ENCODE peak calls at places on chromosome 15, in eight cellular contexts. One of them, this sample, is unnamed.

GRCh38 chr15:39594056-39594763 is 13.3 kb downstream of the THBS1 start:
- DNase-seq in breast epithelium: no peak
- DNase-seq in CD4-positive, CD25-positive, alpha-beta regulatory T cell: no peak
- DNase-seq in prostate gland: no peak
- DNase-seq in dorsolateral prefrontal cortex: no peak
- DNase-seq in pancreas: no peak
- DNase-seq in heart right ventricle: no peak
- DNase-seq in PC-9: no peak
- DNase-seq in this sample: no peak

GRCh38 chr15:101781927-101782326 is 21.4 kb upstream of the OR4F6 start:
- DNase-seq in PC-9: no peak
- DNase-seq in dorsolateral prefrontal cortex: no peak
- DNase-seq in pancreas: no peak
- DNase-seq in prostate gland: no peak
- DNase-seq in heart right ventricle: no peak
- DNase-seq in breast epithelium: no peak
- DNase-seq in CD4-positive, CD25-positive, alpha-beta regulatory T cell: no peak
- DNase-seq in this sample: no peak

GRCh38 chr15:73799466-73799865 is 46.3 kb upstream of the INSYN1 start:
- DNase-seq in pancreas: no peak
- DNase-seq in CD4-positive, CD25-positive, alpha-beta regulatory T cell: no peak
- DNase-seq in PC-9: peak; percentile 60
- DNase-seq in heart right ventricle: no peak
- DNase-seq in dorsolateral prefrontal cortex: no peak
- DNase-seq in prostate gland: no peak
- DNase-seq in breast epithelium: no peak
- DNase-seq in this sample: no peak

GRCh38 chr15:83919319-83919830 is 265.5 kb downstream of the ADAMTSL3 start:
- DNase-seq in PC-9: no peak
- DNase-seq in prostate gland: no peak
- DNase-seq in breast epithelium: no peak
- DNase-seq in heart right ventricle: no peak
- DNase-seq in pancreas: no peak
- DNase-seq in CD4-positive, CD25-positive, alpha-beta regulatory T cell: no peak
- DNase-seq in dorsolateral prefrontal cortex: no peak
- DNase-seq in this sample: no peak

GRCh38 chr15:99969261-99969960 is 236.2 kb upstream of the LYSMD4 start:
- DNase-seq in pancreas: no peak
- DNase-seq in heart right ventricle: no peak
- DNase-seq in prostate gland: no peak
- DNase-seq in CD4-positive, CD25-positive, alpha-beta regulatory T cell: no peak
- DNase-seq in dorsolateral prefrontal cortex: no peak
- DNase-seq in breast epithelium: peak; percentile 25
- DNase-seq in PC-9: no peak
- DNase-seq in this sample: peak; percentile 10

GRCh38 chr15:78675617-78676360 is 34.8 kb upstream of the CHRNB4 start:
- DNase-seq in dorsolateral prefrontal cortex: no peak
- DNase-seq in heart right ventricle: no peak
- DNase-seq in pancreas: no peak
- DNase-seq in PC-9: no peak
- DNase-seq in breast epithelium: no peak
- DNase-seq in prostate gland: no peak
- DNase-seq in CD4-positive, CD25-positive, alpha-beta regulatory T cell: no peak
- DNase-seq in this sample: no peak

GRCh38 chr15:28125673-28126651 is 26.8 kb upstream of the OCA2 start:
- DNase-seq in dorsolateral prefrontal cortex: no peak
- DNase-seq in heart right ventricle: peak; percentile 41
- DNase-seq in pancreas: no peak
- DNase-seq in PC-9: no peak
- DNase-seq in CD4-positive, CD25-positive, alpha-beta regulatory T cell: no peak
- DNase-seq in breast epithelium: no peak
- DNase-seq in prostate gland: peak; percentile 43
- DNase-seq in this sample: no peak

GRCh38 chr15:69599271-69599670 is 146.7 kb downstream of the RPLP1 start:
- DNase-seq in heart right ventricle: no peak
- DNase-seq in prostate gland: no peak
- DNase-seq in CD4-positive, CD25-positive, alpha-beta regulatory T cell: no peak
- DNase-seq in dorsolateral prefrontal cortex: no peak
- DNase-seq in breast epithelium: no peak
- DNase-seq in pancreas: no peak
- DNase-seq in PC-9: no peak
- DNase-seq in this sample: no peak

GRCh38 chr15:85772668-85773067 is 22.1 kb downstream of the KLHL25 start:
- DNase-seq in heart right ventricle: no peak
- DNase-seq in CD4-positive, CD25-positive, alpha-beta regulatory T cell: no peak
- DNase-seq in dorsolateral prefrontal cortex: no peak
- DNase-seq in pancreas: no peak
- DNase-seq in breast epithelium: no peak
- DNase-seq in PC-9: peak; percentile 52
- DNase-seq in prostate gland: peak; percentile 73
- DNase-seq in this sample: peak; percentile 76

GRCh38 chr15:86691091-86691490 is 611.4 kb downstream of the AGBL1 start:
- DNase-seq in CD4-positive, CD25-positive, alpha-beta regulatory T cell: no peak
- DNase-seq in PC-9: no peak
- DNase-seq in heart right ventricle: no peak
- DNase-seq in breast epithelium: no peak
- DNase-seq in dorsolateral prefrontal cortex: no peak
- DNase-seq in prostate gland: no peak
- DNase-seq in pancreas: no peak
- DNase-seq in this sample: no peak

GRCh38 chr15:88113909-88114308 is 142.6 kb downstream of the NTRK3 start:
- DNase-seq in heart right ventricle: no peak
- DNase-seq in prostate gland: no peak
- DNase-seq in dorsolateral prefrontal cortex: no peak
- DNase-seq in breast epithelium: no peak
- DNase-seq in CD4-positive, CD25-positive, alpha-beta regulatory T cell: no peak
- DNase-seq in PC-9: no peak
- DNase-seq in pancreas: no peak
- DNase-seq in this sample: no peak

GRCh38 chr15:90588427-90588826 is 58.7 kb downstream of the CRTC3 start:
- DNase-seq in dorsolateral prefrontal cortex: no peak
- DNase-seq in PC-9: no peak
- DNase-seq in prostate gland: no peak
- DNase-seq in heart right ventricle: no peak
- DNase-seq in breast epithelium: no peak
- DNase-seq in pancreas: no peak
- DNase-seq in CD4-positive, CD25-positive, alpha-beta regulatory T cell: no peak
- DNase-seq in this sample: no peak

GRCh38 chr15:47717036-47717611 is at the start of gene SEMA6D:
- DNase-seq in CD4-positive, CD25-positive, alpha-beta regulatory T cell: no peak
- DNase-seq in prostate gland: peak; percentile 79
- DNase-seq in pancreas: peak; percentile 78
- DNase-seq in breast epithelium: peak; percentile 63
- DNase-seq in heart right ventricle: peak; percentile 72
- DNase-seq in dorsolateral prefrontal cortex: peak; percentile 79
- DNase-seq in PC-9: no peak
- DNase-seq in this sample: peak; percentile 48

GRCh38 chr15:90638241-90638691 is 78.9 kb upstream of the BLM start:
- DNase-seq in dorsolateral prefrontal cortex: no peak
- DNase-seq in breast epithelium: no peak
- DNase-seq in prostate gland: no peak
- DNase-seq in PC-9: no peak
- DNase-seq in pancreas: no peak
- DNase-seq in CD4-positive, CD25-positive, alpha-beta regulatory T cell: no peak
- DNase-seq in heart right ventricle: no peak
- DNase-seq in this sample: no peak

GRCh38 chr15:89837134-89837829 is 22.6 kb upstream of the ANPEP start:
- DNase-seq in dorsolateral prefrontal cortex: no peak
- DNase-seq in CD4-positive, CD25-positive, alpha-beta regulatory T cell: no peak
- DNase-seq in prostate gland: no peak
- DNase-seq in PC-9: no peak
- DNase-seq in pancreas: peak; percentile 41
- DNase-seq in breast epithelium: no peak
- DNase-seq in heart right ventricle: no peak
- DNase-seq in this sample: no peak

GRCh38 chr15:74201656-74202420 is 749 bp downstream of the STRA6 start:
- DNase-seq in pancreas: no peak
- DNase-seq in prostate gland: no peak
- DNase-seq in PC-9: peak; percentile 45
- DNase-seq in heart right ventricle: no peak
- DNase-seq in breast epithelium: no peak
- DNase-seq in CD4-positive, CD25-positive, alpha-beta regulatory T cell: no peak
- DNase-seq in dorsolateral prefrontal cortex: no peak
- DNase-seq in this sample: peak; percentile 34

GRCh38 chr15:35299059-35299735 is 214.1 kb upstream of the NANOGP8 start:
- DNase-seq in PC-9: no peak
- DNase-seq in CD4-positive, CD25-positive, alpha-beta regulatory T cell: no peak
- DNase-seq in breast epithelium: no peak
- DNase-seq in dorsolateral prefrontal cortex: no peak
- DNase-seq in prostate gland: no peak
- DNase-seq in pancreas: no peak
- DNase-seq in heart right ventricle: no peak
- DNase-seq in this sample: peak; percentile 60

GRCh38 chr15:56835598-56836275 is 82.7 kb upstream of the TCF12 start:
- DNase-seq in prostate gland: no peak
- DNase-seq in dorsolateral prefrontal cortex: no peak
- DNase-seq in CD4-positive, CD25-positive, alpha-beta regulatory T cell: no peak
- DNase-seq in heart right ventricle: peak; percentile 48
- DNase-seq in pancreas: no peak
- DNase-seq in PC-9: no peak
- DNase-seq in breast epithelium: no peak
- DNase-seq in this sample: no peak

GRCh38 chr15:56839099-56839498 is 79.3 kb upstream of the TCF12 start:
- DNase-seq in CD4-positive, CD25-positive, alpha-beta regulatory T cell: no peak
- DNase-seq in dorsolateral prefrontal cortex: no peak
- DNase-seq in pancreas: no peak
- DNase-seq in heart right ventricle: no peak
- DNase-seq in breast epithelium: no peak
- DNase-seq in prostate gland: no peak
- DNase-seq in PC-9: no peak
- DNase-seq in this sample: no peak

GRCh38 chr15:56837281-56837680 is 81.2 kb upstream of the TCF12 start:
- DNase-seq in heart right ventricle: no peak
- DNase-seq in PC-9: no peak
- DNase-seq in dorsolateral prefrontal cortex: no peak
- DNase-seq in pancreas: no peak
- DNase-seq in CD4-positive, CD25-positive, alpha-beta regulatory T cell: no peak
- DNase-seq in prostate gland: no peak
- DNase-seq in breast epithelium: no peak
- DNase-seq in this sample: no peak

GRCh38 chr15:56839641-56840040 is 78.8 kb upstream of the TCF12 start:
- DNase-seq in pancreas: no peak
- DNase-seq in dorsolateral prefrontal cortex: no peak
- DNase-seq in PC-9: no peak
- DNase-seq in CD4-positive, CD25-positive, alpha-beta regulatory T cell: no peak
- DNase-seq in heart right ventricle: no peak
- DNase-seq in prostate gland: no peak
- DNase-seq in breast epithelium: no peak
- DNase-seq in this sample: no peak

GRCh38 chr15:56838085-56838484 is 80.4 kb upstream of the TCF12 start:
- DNase-seq in heart right ventricle: no peak
- DNase-seq in prostate gland: no peak
- DNase-seq in PC-9: no peak
- DNase-seq in pancreas: no peak
- DNase-seq in dorsolateral prefrontal cortex: no peak
- DNase-seq in breast epithelium: no peak
- DNase-seq in CD4-positive, CD25-positive, alpha-beta regulatory T cell: no peak
- DNase-seq in this sample: no peak
- H3K27ac ChIP-seq in heart right ventricle: no peak overlapping the region
- H3K27ac ChIP-seq in prostate gland: no peak overlapping the region
- H3K27ac ChIP-seq in PC-9: no peak overlapping the region
- H3K27ac ChIP-seq in pancreas: no peak overlapping the region
- H3K27ac ChIP-seq in dorsolateral prefrontal cortex: no peak overlapping the region
- H3K27ac ChIP-seq in breast epithelium: no peak overlapping the region
- H3K27ac ChIP-seq in CD4-positive, CD25-positive, alpha-beta regulatory T cell: no peak overlapping the region
- H3K27ac ChIP-seq in this sample: no peak overlapping the region

GRCh38 chr15:75620043-75620775 is 5.3 kb downstream of the SNUPN start:
- DNase-seq in breast epithelium: no peak
- DNase-seq in prostate gland: no peak
- DNase-seq in pancreas: no peak
- DNase-seq in CD4-positive, CD25-positive, alpha-beta regulatory T cell: no peak
- DNase-seq in PC-9: no peak
- DNase-seq in heart right ventricle: peak; percentile 50
- DNase-seq in dorsolateral prefrontal cortex: no peak
- DNase-seq in this sample: peak; percentile 32
- H3K27ac ChIP-seq in breast epithelium: peak overlapping the region; percentile 76
- H3K27ac ChIP-seq in prostate gland: peak overlapping the region; percentile 23
- H3K27ac ChIP-seq in pancreas: no peak overlapping the region
- H3K27ac ChIP-seq in CD4-positive, CD25-positive, alpha-beta regulatory T cell: no peak overlapping the region
- H3K27ac ChIP-seq in PC-9: no peak overlapping the region
- H3K27ac ChIP-seq in heart right ventricle: peak overlapping the region; percentile 77
- H3K27ac ChIP-seq in dorsolateral prefrontal cortex: no peak overlapping the region
- H3K27ac ChIP-seq in this sample: peak overlapping the region; percentile 82

GRCh38 chr15:64503640-64504039 is 43.3 kb downstream of the ZNF609 start:
- DNase-seq in breast epithelium: no peak
- DNase-seq in prostate gland: no peak
- DNase-seq in PC-9: no peak
- DNase-seq in pancreas: no peak
- DNase-seq in heart right ventricle: no peak
- DNase-seq in dorsolateral prefrontal cortex: no peak
- DNase-seq in CD4-positive, CD25-positive, alpha-beta regulatory T cell: no peak
- DNase-seq in this sample: no peak
- H3K27ac ChIP-seq in breast epithelium: peak overlapping the region; percentile 65
- H3K27ac ChIP-seq in prostate gland: peak overlapping the region; percentile 19
- H3K27ac ChIP-seq in PC-9: no peak overlapping the region
- H3K27ac ChIP-seq in pancreas: no peak overlapping the region
- H3K27ac ChIP-seq in heart right ventricle: no peak overlapping the region
- H3K27ac ChIP-seq in dorsolateral prefrontal cortex: peak overlapping the region; percentile 84
- H3K27ac ChIP-seq in CD4-positive, CD25-positive, alpha-beta regulatory T cell: peak overlapping the region; percentile 66
- H3K27ac ChIP-seq in this sample: peak overlapping the region; percentile 53

GRCh38 chr15:30923429-30923828 is 19.7 kb downstream of the FAN1 start:
- DNase-seq in breast epithelium: no peak
- DNase-seq in pancreas: no peak
- DNase-seq in heart right ventricle: peak; percentile 51
- DNase-seq in PC-9: no peak
- DNase-seq in dorsolateral prefrontal cortex: peak; percentile 82
- DNase-seq in CD4-positive, CD25-positive, alpha-beta regulatory T cell: no peak
- DNase-seq in prostate gland: no peak
- DNase-seq in this sample: no peak

GRCh38 chr15:30925686-30926085 is 22.0 kb downstream of the FAN1 start:
- DNase-seq in PC-9: no peak
- DNase-seq in heart right ventricle: no peak
- DNase-seq in CD4-positive, CD25-positive, alpha-beta regulatory T cell: no peak
- DNase-seq in prostate gland: no peak
- DNase-seq in breast epithelium: no peak
- DNase-seq in pancreas: no peak
- DNase-seq in dorsolateral prefrontal cortex: no peak
- DNase-seq in this sample: no peak

GRCh38 chr15:30922469-30923311 is 19.0 kb downstream of the FAN1 start:
- DNase-seq in heart right ventricle: no peak
- DNase-seq in PC-9: no peak
- DNase-seq in CD4-positive, CD25-positive, alpha-beta regulatory T cell: no peak
- DNase-seq in breast epithelium: no peak
- DNase-seq in pancreas: no peak
- DNase-seq in prostate gland: no peak
- DNase-seq in dorsolateral prefrontal cortex: peak; percentile 93
- DNase-seq in this sample: no peak

GRCh38 chr15:30926161-30926560 is 22.4 kb downstream of the FAN1 start:
- DNase-seq in heart right ventricle: no peak
- DNase-seq in breast epithelium: no peak
- DNase-seq in dorsolateral prefrontal cortex: no peak
- DNase-seq in pancreas: no peak
- DNase-seq in PC-9: no peak
- DNase-seq in prostate gland: no peak
- DNase-seq in CD4-positive, CD25-positive, alpha-beta regulatory T cell: no peak
- DNase-seq in this sample: no peak

DNA sequence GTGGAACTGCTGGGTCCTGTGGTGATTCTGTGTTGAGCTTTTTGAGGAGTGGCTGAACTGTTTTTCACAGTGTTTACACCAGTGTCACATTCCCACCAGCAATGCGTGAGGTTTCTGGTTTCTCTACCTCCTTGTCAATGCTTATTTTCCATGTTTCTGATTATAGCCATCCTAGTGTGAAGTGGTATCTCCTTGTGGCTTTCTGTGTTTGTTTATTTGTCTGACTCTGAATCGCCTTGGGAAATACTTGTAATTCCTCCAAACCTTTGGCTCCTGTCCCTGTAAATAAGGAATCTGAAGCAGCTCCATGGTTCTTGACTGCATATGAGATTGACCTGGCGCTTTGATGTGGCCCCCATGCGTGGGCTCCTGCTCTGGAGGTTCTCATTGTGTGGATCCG is 20.6 kb downstream of the FAN1 start:
- DNase-seq in prostate gland: no peak
- DNase-seq in PC-9: no peak
- DNase-seq in dorsolateral prefrontal cortex: no peak
- DNase-seq in breast epithelium: no peak
- DNase-seq in CD4-positive, CD25-positive, alpha-beta regulatory T cell: no peak
- DNase-seq in pancreas: no peak
- DNase-seq in heart right ventricle: no peak
- DNase-seq in this sample: no peak
- H3K27ac ChIP-seq in prostate gland: no peak overlapping the region
- H3K27ac ChIP-seq in PC-9: no peak overlapping the region
- H3K27ac ChIP-seq in dorsolateral prefrontal cortex: peak overlapping the region; percentile 94
- H3K27ac ChIP-seq in breast epithelium: no peak overlapping the region
- H3K27ac ChIP-seq in CD4-positive, CD25-positive, alpha-beta regulatory T cell: no peak overlapping the region
- H3K27ac ChIP-seq in pancreas: no peak overlapping the region
- H3K27ac ChIP-seq in heart right ventricle: peak overlapping the region; percentile 77
- H3K27ac ChIP-seq in this sample: no peak overlapping the region

This sample was measured in left lung.